ENCODE peak calls at places on chromosomes 4 and X, in nine cellular contexts. One of them, this sample, is unnamed.

GRCh38 chr4:83386931-83387897 is 52.6 kb upstream of the HPSE start:
- DNase-seq in kidney: no peak
- DNase-seq in NCI-H1048: no peak
- DNase-seq in activated CD4-positive, alpha-beta T cell treated with anti-CD3 and anti-CD28 coated beads for 48 hours: no peak
- DNase-seq in hypothalamus: no peak
- DNase-seq in neural crest cell: no peak
- DNase-seq in stimulated activated CD8-positive, alpha-beta memory T cell treated with anti-CD3 and anti-CD28 coated beads, Interleukin-12 subunit alpha, Interleukin-12 subunit beta, amount 100 ng/mL, for 1 hour: no peak
- DNase-seq in H9: peak
- DNase-seq in C1 segment of cervical spinal cord: no peak
- DNase-seq in this sample: no peak

GRCh38 chr4:186728631-186729271 is 5.1 kb upstream of the FAT1 start:
- DNase-seq in kidney: no peak
- DNase-seq in NCI-H1048: no peak
- DNase-seq in activated CD4-positive, alpha-beta T cell treated with anti-CD3 and anti-CD28 coated beads for 48 hours: no peak
- DNase-seq in hypothalamus: no peak
- DNase-seq in neural crest cell: no peak
- DNase-seq in stimulated activated CD8-positive, alpha-beta memory T cell treated with anti-CD3 and anti-CD28 coated beads, Interleukin-12 subunit alpha, Interleukin-12 subunit beta, amount 100 ng/mL, for 1 hour: no peak
- DNase-seq in H9: no peak
- DNase-seq in C1 segment of cervical spinal cord: no peak
- DNase-seq in this sample: no peak

GRCh38 chrX:1418901-1419544 is 27.1 kb upstream of the SLC25A6 start:
- DNase-seq in kidney: peak
- DNase-seq in NCI-H1048: no peak
- DNase-seq in activated CD4-positive, alpha-beta T cell treated with anti-CD3 and anti-CD28 coated beads for 48 hours: peak
- DNase-seq in hypothalamus: no peak
- DNase-seq in neural crest cell: no peak
- DNase-seq in stimulated activated CD8-positive, alpha-beta memory T cell treated with anti-CD3 and anti-CD28 coated beads, Interleukin-12 subunit alpha, Interleukin-12 subunit beta, amount 100 ng/mL, for 1 hour: no peak
- DNase-seq in H9: no peak
- DNase-seq in C1 segment of cervical spinal cord: no peak
- DNase-seq in this sample: no peak

GRCh38 chr4:41538887-41539498 is 1.0 kb downstream of the LIMCH1 start:
- DNase-seq in kidney: no peak
- DNase-seq in NCI-H1048: no peak
- DNase-seq in activated CD4-positive, alpha-beta T cell treated with anti-CD3 and anti-CD28 coated beads for 48 hours: no peak
- DNase-seq in hypothalamus: no peak
- DNase-seq in neural crest cell: no peak
- DNase-seq in stimulated activated CD8-positive, alpha-beta memory T cell treated with anti-CD3 and anti-CD28 coated beads, Interleukin-12 subunit alpha, Interleukin-12 subunit beta, amount 100 ng/mL, for 1 hour: no peak
- DNase-seq in H9: peak
- DNase-seq in C1 segment of cervical spinal cord: no peak
- DNase-seq in this sample: no peak

GRCh38 chrX:107773906-107774435 is 1.6 kb downstream of the TSC22D3 start:
- DNase-seq in kidney: no peak
- DNase-seq in NCI-H1048: no peak
- DNase-seq in activated CD4-positive, alpha-beta T cell treated with anti-CD3 and anti-CD28 coated beads for 48 hours: no peak
- DNase-seq in hypothalamus: no peak
- DNase-seq in neural crest cell: no peak
- DNase-seq in stimulated activated CD8-positive, alpha-beta memory T cell treated with anti-CD3 and anti-CD28 coated beads, Interleukin-12 subunit alpha, Interleukin-12 subunit beta, amount 100 ng/mL, for 1 hour: no peak
- DNase-seq in H9: no peak
- DNase-seq in C1 segment of cervical spinal cord: no peak
- DNase-seq in this sample: no peak

GRCh38 chrX:72394518-72395163 is 88.9 kb upstream of the CITED1 start:
- DNase-seq in kidney: no peak
- DNase-seq in NCI-H1048: no peak
- DNase-seq in activated CD4-positive, alpha-beta T cell treated with anti-CD3 and anti-CD28 coated beads for 48 hours: no peak
- DNase-seq in hypothalamus: peak
- DNase-seq in neural crest cell: no peak
- DNase-seq in stimulated activated CD8-positive, alpha-beta memory T cell treated with anti-CD3 and anti-CD28 coated beads, Interleukin-12 subunit alpha, Interleukin-12 subunit beta, amount 100 ng/mL, for 1 hour: no peak
- DNase-seq in H9: no peak
- DNase-seq in C1 segment of cervical spinal cord: no peak
- DNase-seq in this sample: no peak

GRCh38 chr4:119020158-119020557 is 115.5 kb upstream of the MYOZ2 start:
- DNase-seq in kidney: no peak
- DNase-seq in NCI-H1048: no peak
- DNase-seq in activated CD4-positive, alpha-beta T cell treated with anti-CD3 and anti-CD28 coated beads for 48 hours: no peak
- DNase-seq in hypothalamus: no peak
- DNase-seq in neural crest cell: no peak
- DNase-seq in stimulated activated CD8-positive, alpha-beta memory T cell treated with anti-CD3 and anti-CD28 coated beads, Interleukin-12 subunit alpha, Interleukin-12 subunit beta, amount 100 ng/mL, for 1 hour: no peak
- DNase-seq in H9: no peak
- DNase-seq in C1 segment of cervical spinal cord: no peak
- DNase-seq in this sample: no peak

GRCh38 chr4:77613267-77613666 is 7.6 kb downstream of the CXCL13 start:
- DNase-seq in kidney: no peak
- DNase-seq in NCI-H1048: no peak
- DNase-seq in activated CD4-positive, alpha-beta T cell treated with anti-CD3 and anti-CD28 coated beads for 48 hours: no peak
- DNase-seq in hypothalamus: no peak
- DNase-seq in neural crest cell: no peak
- DNase-seq in stimulated activated CD8-positive, alpha-beta memory T cell treated with anti-CD3 and anti-CD28 coated beads, Interleukin-12 subunit alpha, Interleukin-12 subunit beta, amount 100 ng/mL, for 1 hour: no peak
- DNase-seq in H9: no peak
- DNase-seq in C1 segment of cervical spinal cord: no peak
- DNase-seq in this sample: no peak

GRCh38 chrX:153494541-153495361 is at the start of gene BGN:
- DNase-seq in kidney: peak
- DNase-seq in NCI-H1048: no peak
- DNase-seq in activated CD4-positive, alpha-beta T cell treated with anti-CD3 and anti-CD28 coated beads for 48 hours: peak
- DNase-seq in hypothalamus: peak
- DNase-seq in neural crest cell: peak
- DNase-seq in stimulated activated CD8-positive, alpha-beta memory T cell treated with anti-CD3 and anti-CD28 coated beads, Interleukin-12 subunit alpha, Interleukin-12 subunit beta, amount 100 ng/mL, for 1 hour: no peak
- DNase-seq in H9: peak
- DNase-seq in C1 segment of cervical spinal cord: peak
- DNase-seq in this sample: no peak

GRCh38 chr4:22463179-22463578 is 52.7 kb downstream of the ADGRA3 start:
- DNase-seq in kidney: no peak
- DNase-seq in NCI-H1048: no peak
- DNase-seq in activated CD4-positive, alpha-beta T cell treated with anti-CD3 and anti-CD28 coated beads for 48 hours: peak
- DNase-seq in hypothalamus: no peak
- DNase-seq in neural crest cell: no peak
- DNase-seq in stimulated activated CD8-positive, alpha-beta memory T cell treated with anti-CD3 and anti-CD28 coated beads, Interleukin-12 subunit alpha, Interleukin-12 subunit beta, amount 100 ng/mL, for 1 hour: no peak
- DNase-seq in H9: peak
- DNase-seq in C1 segment of cervical spinal cord: no peak
- DNase-seq in this sample: no peak

This sample was measured in Jurkat, Clone E6-1.